ENCODE peak calls at places on chromosomes 12 and 14, in seven cellular contexts. H is stimulated activated CD4-positive, alpha-beta T cell treated with anti-CD3 and anti-CD28 coated beads, Interleukin-2, amount 100 ng/mL, for 48 hours; L is central memory CD8-positive, alpha-beta T cell; N is ovary; C is AG09309; A is SJSA1; F is AG10803. P is an unnamed sample.

GRCh38 chr14:78131201-78131600 is 39.0 kb upstream of the NRXN3 start:
- DNase-seq in N (no peak), A (no peak), H (no peak), L (no peak), F (no peak), C (no peak), P (no peak)

GRCh38 chr14:92040431-92041040 is 677 bp upstream of the TRIP11 start:
- DNase-seq in F (peak; percentile 23), L (no peak), A (no peak), C (no peak), H (peak; percentile 2), N (no peak), P (peak; percentile 20)

GRCh38 chr12:73221398-73221797 is 949.2 kb downstream of the TRHDE start:
- DNase-seq in F (no peak), A (no peak), H (no peak), L (no peak), C (no peak), N (no peak), P (no peak)

GRCh38 chr12:113759135-113759534 is 207.0 kb downstream of the RBM19 start:
- DNase-seq in N (no peak), F (no peak), C (no peak), L (no peak), A (no peak), H (no peak), P (no peak)

GRCh38 chr14:88935083-88935482 is 110.6 kb downstream of the TTC8 start:
- DNase-seq in A (no peak), H (no peak), F (no peak), C (no peak), N (no peak), L (no peak), P (no peak)

GRCh38 chr14:63727231-63727735 is 582 bp downstream of the SGPP1 start:
- DNase-seq in C (no peak), N (peak; percentile 67), L (no peak), H (peak; percentile 9), A (peak; percentile 41), F (peak; percentile 40), P (no peak)

GRCh38 chr12:6376079-6376941 is 947 bp upstream of the SCNN1A start:
- DNase-seq in N (peak; percentile 76), F (peak; percentile 68), A (peak; percentile 73), H (no peak), C (no peak), L (no peak), P (no peak)

GRCh38 chr14:72562300-72562699 is 331.6 kb downstream of the DPF3 start:
- DNase-seq in H (no peak), F (no peak), L (no peak), C (no peak), N (no peak), A (no peak), P (no peak)

GRCh38 chr14:90781344-90781761 is 34.9 kb downstream of the TTC7B start:
- DNase-seq in L (no peak), N (no peak), F (peak; percentile 80), A (no peak), C (peak; percentile 67), H (no peak), P (no peak)

GRCh38 chr12:39505025-39505424 is 62.1 kb upstream of the KIF21A start:
- DNase-seq in N (no peak), C (no peak), F (no peak), A (no peak), H (no peak), L (no peak), P (no peak)

GRCh38 chr14:53793790-53794560 is 162.7 kb downstream of the BMP4 start:
- DNase-seq in A (peak; percentile 39), F (no peak), C (no peak), N (no peak), L (no peak), H (no peak), P (no peak)

GRCh38 chr14:81561084-81561775 is 27.6 kb upstream of the SEL1L start:
- DNase-seq in A (no peak), H (no peak), F (no peak), L (no peak), N (no peak), C (no peak), P (no peak)

GRCh38 chr14:62280366-62280765 is 518.1 kb downstream of the SNAPC1 start:
- DNase-seq in N (no peak), L (no peak), H (no peak), A (no peak), C (no peak), F (no peak), P (no peak)

GRCh38 chr14:29618323-29619067 is 309.2 kb downstream of the PRKD1 start:
- DNase-seq in A (no peak), C (no peak), F (no peak), H (no peak), L (no peak), N (no peak), P (no peak)

GRCh38 chr14:100589071-100589759 is 2.0 kb upstream of the BEGAIN start:
- DNase-seq in N (no peak), A (no peak), H (no peak), C (no peak), L (no peak), F (no peak), P (no peak)

GRCh38 chr12:19093218-19093617 is 36.3 kb upstream of the PLEKHA5 start:
- DNase-seq in F (peak; percentile 30), C (no peak), H (no peak), A (no peak), N (no peak), L (no peak), P (no peak)

GRCh38 chr12:65634626-65635331 is 189.5 kb upstream of the HMGA2 start:
- DNase-seq in A (no peak), N (no peak), L (no peak), C (no peak), F (peak; percentile 41), H (no peak), P (no peak)